ENCODE peak calls at places on chromosomes 13 and 19, in seven cellular contexts. M is neural crest cell, Y is tibial artery, X is fibroblast of mammary gland, A is omental fat pad, O is uterus, H is cardiac fibroblast. B is an unnamed sample.

GRCh38 chr19:38290631-38291147 is 13.4 kb upstream of the C19orf33 start:
- DNase-seq in M (no peak), Y (no peak), X (peak; percentile 94), A (no peak), O (no peak), H (peak; percentile 92), B (no peak)

GRCh38 chr19:55494172-55494761 is 6.0 kb downstream of the SSC5D start:
- DNase-seq in M (no peak), Y (peak; percentile 50), X (peak; percentile 91), A (peak; percentile 48), O (peak; percentile 85), H (peak; percentile 84), B (no peak)

GRCh38 chr13:94813920-94814500 is 101.7 kb upstream of the SOX21 start:
- DNase-seq in M (no peak), Y (no peak), X (no peak), A (no peak), O (no peak), H (no peak), B (no peak)

GRCh38 chr13:40348096-40348679 is 318.3 kb downstream of the FOXO1 start:
- DNase-seq in M (no peak), Y (no peak), X (no peak), A (no peak), O (no peak), H (no peak), B (no peak)

GRCh38 chr19:17686592-17687042 is 1.5 kb downstream of the UNC13A start:
- DNase-seq in M (peak; percentile 43), Y (no peak), X (no peak), A (no peak), O (no peak), H (peak; percentile 16), B (no peak)

GRCh38 chr19:48632692-48633147 is 4.5 kb downstream of the DBP start:
- DNase-seq in M (no peak), Y (no peak), X (peak; percentile 64), A (no peak), O (no peak), H (peak; percentile 53), B (no peak)

GRCh38 chr13:30033681-30034447 is 183.4 kb upstream of the UBL3 start:
- DNase-seq in M (no peak), Y (no peak), X (peak; percentile 96), A (no peak), O (no peak), H (peak; percentile 93), B (no peak)

GRCh38 chr13:51519839-51520238 is 64.4 kb upstream of the WDFY2 start:
- DNase-seq in M (no peak), Y (no peak), X (peak; percentile 77), A (no peak), O (no peak), H (peak; percentile 79), B (no peak)

GRCh38 chr13:21040120-21040834 is 21.1 kb downstream of the LATS2 start:
- DNase-seq in M (no peak), Y (peak; percentile 10), X (no peak), A (no peak), O (no peak), H (no peak), B (no peak)

GRCh38 chr13:44298314-44298713 is 75.3 kb upstream of the SERP2 start:
- DNase-seq in M (no peak), Y (no peak), X (peak; percentile 56), A (no peak), O (no peak), H (peak; percentile 78), B (no peak)

GRCh38 chr19:15108145-15108844 is 1.1 kb downstream of the SYDE1 start:
- DNase-seq in M (no peak), Y (peak; percentile 43), X (no peak), A (no peak), O (no peak), H (no peak), B (no peak)

GRCh38 chr13:75798353-75799245 is 162.5 kb downstream of the LMO7 start:
- DNase-seq in M (no peak), Y (no peak), X (peak; percentile 79), A (no peak), O (no peak), H (peak; percentile 70), B (no peak)

GRCh38 chr13:42762917-42763316 is 18.5 kb upstream of the FAM216B start:
- DNase-seq in M (no peak), Y (no peak), X (peak; percentile 98), A (no peak), O (no peak), H (peak; percentile 98), B (no peak)

GRCh38 chr19:29724102-29724641 is 9.1 kb upstream of the C19orf12 start:
- DNase-seq in M (peak; percentile 36), Y (no peak), X (no peak), A (no peak), O (no peak), H (peak; percentile 15), B (no peak)

GRCh38 chr19:38730731-38731589 is 13.3 kb downstream of the CAPN12 start:
- DNase-seq in M (no peak), Y (no peak), X (no peak), A (no peak), O (peak; percentile 19), H (no peak), B (no peak)

GRCh38 chr13:23087884-23088283 is 92.9 kb upstream of the SGCG start:
- DNase-seq in M (peak; percentile 9), Y (no peak), X (peak; percentile 41), A (no peak), O (no peak), H (peak; percentile 22), B (no peak)

GRCh38 chr19:10662384-10663251 is 8.5 kb downstream of the ILF3 start:
- DNase-seq in M (no peak), Y (no peak), X (peak; percentile 63), A (no peak), O (no peak), H (peak; percentile 50), B (no peak)

GRCh38 chr19:39546599-39546998 is 6.6 kb upstream of the EID2 start:
- DNase-seq in M (no peak), Y (no peak), X (no peak), A (no peak), O (no peak), H (no peak), B (no peak)

GRCh38 chr13:27977476-27978300 is 8.6 kb upstream of the CDX2 start:
- DNase-seq in M (no peak), Y (no peak), X (peak; percentile 29), A (no peak), O (no peak), H (peak; percentile 22), B (no peak)

GRCh38 chr19:1567116-1567847 is 843 bp downstream of the MEX3D start:
- DNase-seq in M (peak; percentile 41), Y (no peak), X (no peak), A (no peak), O (peak; percentile 43), H (no peak), B (no peak)

GRCh38 chr13:31588923-31589322 is 150.4 kb upstream of the RXFP2 start:
- DNase-seq in M (no peak), Y (no peak), X (no peak), A (no peak), O (no peak), H (no peak), B (no peak)

GRCh38 chr19:50315773-50316448 is 13.3 kb downstream of the KCNC3 start:
- DNase-seq in M (no peak), Y (no peak), X (no peak), A (no peak), O (no peak), H (no peak), B (no peak)

GRCh38 chr19:29940971-29941585 is 961 bp upstream of the URI1 start:
- DNase-seq in M (no peak), Y (no peak), X (no peak), A (no peak), O (no peak), H (no peak), B (no peak)

GRCh38 chr13:90485441-90485840 is 862.0 kb upstream of the MIR17HG start:
- DNase-seq in M (no peak), Y (no peak), X (peak; percentile 96), A (no peak), O (no peak), H (peak; percentile 88), B (no peak)

GRCh38 chr13:39600766-39601165 is 2.2 kb downstream of the LHFPL6 start:
- DNase-seq in M (peak; percentile 23), Y (peak; percentile 54), X (peak; percentile 48), A (no peak), O (no peak), H (peak; percentile 68), B (no peak)

GRCh38 chr19:18254546-18255500 is 19.4 kb downstream of the IQCN start:
- DNase-seq in M (no peak), Y (no peak), X (no peak), A (no peak), O (no peak), H (peak; percentile 5), B (no peak)

GRCh38 chr19:7873304-7874079 is 698 bp downstream of the PRR36 start:
- DNase-seq in M (no peak), Y (no peak), X (no peak), A (no peak), O (no peak), H (no peak), B (no peak)

GRCh38 chr19:4338441-4339350 is at the start of gene STAP2:
- DNase-seq in M (no peak), Y (no peak), X (no peak), A (no peak), O (no peak), H (no peak), B (peak; percentile 69)

GRCh38 chr13:21364357-21364756 is 94.7 kb downstream of the ZDHHC20 start:
- DNase-seq in M (no peak), Y (no peak), X (no peak), A (no peak), O (no peak), H (no peak), B (no peak)

GRCh38 chr19:12930002-12930645 is 3.4 kb downstream of the FARSA start:
- DNase-seq in M (no peak), Y (no peak), X (no peak), A (no peak), O (no peak), H (no peak), B (no peak)
- TF ChIP-seq CTCF in M (no peak), Y (no peak), X (no peak), A (no peak), O (no peak), H (no peak), B (no peak)

DNA sequence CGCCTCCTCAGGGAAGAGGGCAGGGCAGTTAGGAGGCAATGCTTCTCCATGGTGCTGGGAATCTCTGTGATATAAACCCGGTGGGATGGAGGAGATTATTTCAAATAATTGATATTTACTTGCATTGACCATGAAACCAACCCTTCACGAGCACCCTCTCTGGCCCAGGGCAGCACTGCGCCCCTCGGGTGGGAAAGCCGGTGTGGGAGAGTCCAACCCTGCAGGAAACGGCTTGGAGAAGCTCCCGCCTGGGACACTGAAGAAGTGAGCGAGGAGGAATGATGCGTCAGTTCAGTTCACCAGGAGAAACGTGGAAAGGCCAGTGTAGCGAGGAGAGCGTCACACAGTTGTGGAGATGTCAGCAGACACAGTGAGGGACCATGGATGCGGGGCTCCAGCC is 99.9 kb downstream of the COL4A2 start:
- DNase-seq in M (no peak), Y (no peak), X (no peak), A (no peak), O (no peak), H (no peak), B (no peak)
- TF ChIP-seq CTCF in M (no peak), Y (no peak), X (no peak), A (no peak), O (no peak), H (no peak), B (no peak)

GRCh38 chr13:104534847-104535246 is 1468.6 kb upstream of the SLC10A2 start:
- DNase-seq in M (no peak), Y (no peak), X (no peak), A (no peak), O (no peak), H (no peak), B (no peak)
- TF ChIP-seq CTCF in M (peak; percentile 31), Y (no peak), X (no peak), A (no peak), O (no peak), H (no peak), B (no peak)

GRCh38 chr13:109790951-109791605 is 4.7 kb upstream of the IRS2 start:
- DNase-seq in M (peak; percentile 19), Y (no peak), X (peak; percentile 44), A (no peak), O (no peak), H (peak; percentile 59), B (no peak)
- TF ChIP-seq CTCF in M (peak; percentile 60), Y (no peak), X (peak; percentile 53), A (no peak), O (no peak), H (peak; percentile 41), B (no peak)